ENCODE peak calls at places on chromosomes 4 and X, in four cellular contexts. One of them, this sample, is unnamed.

GRCh38 chr4:153126137-153126536 is 78.1 kb upstream of the TRIM2 start:
- DNase-seq in anterior cingulate cortex: no peak
- DNase-seq in EH: peak; percentile 20
- DNase-seq in left ventricle myocardium inferior: no peak
- DNase-seq in this sample: peak; percentile 28

GRCh38 chr4:2291705-2292651 is 30.1 kb upstream of the MXD4 start:
- DNase-seq in EH: no peak
- DNase-seq in anterior cingulate cortex: no peak
- DNase-seq in left ventricle myocardium inferior: no peak
- DNase-seq in this sample: no peak

GRCh38 chr4:145782756-145783155 is 102.8 kb downstream of the C4orf51 start:
- DNase-seq in EH: no peak
- DNase-seq in anterior cingulate cortex: no peak
- DNase-seq in left ventricle myocardium inferior: no peak
- DNase-seq in this sample: no peak

GRCh38 chrX:139194571-139195280 is 335.8 kb upstream of the F9 start:
- DNase-seq in anterior cingulate cortex: no peak
- DNase-seq in left ventricle myocardium inferior: no peak
- DNase-seq in EH: no peak
- DNase-seq in this sample: no peak

GRCh38 chr4:38323141-38323634 is 340.8 kb upstream of the KLF3 start:
- DNase-seq in EH: peak; percentile 78
- DNase-seq in anterior cingulate cortex: no peak
- DNase-seq in left ventricle myocardium inferior: no peak
- DNase-seq in this sample: peak; percentile 43

GRCh38 chr4:11650801-11651596 is 222.3 kb upstream of the HS3ST1 start:
- DNase-seq in left ventricle myocardium inferior: no peak
- DNase-seq in anterior cingulate cortex: peak; percentile 0
- DNase-seq in EH: no peak
- DNase-seq in this sample: peak; percentile 71

GRCh38 chr4:94588900-94589693 is 137.4 kb downstream of the PDLIM5 start:
- DNase-seq in left ventricle myocardium inferior: no peak
- DNase-seq in anterior cingulate cortex: no peak
- DNase-seq in EH: peak; percentile 67
- DNase-seq in this sample: no peak

GRCh38 chr4:158484173-158484885 is 37.4 kb upstream of the RXFP1 start:
- DNase-seq in anterior cingulate cortex: no peak
- DNase-seq in EH: peak; percentile 53
- DNase-seq in left ventricle myocardium inferior: no peak
- DNase-seq in this sample: peak; percentile 61

GRCh38 chrX:9341305-9342201 is 123.3 kb upstream of the TBL1X start:
- DNase-seq in left ventricle myocardium inferior: peak; percentile 59
- DNase-seq in anterior cingulate cortex: no peak
- DNase-seq in EH: peak; percentile 76
- DNase-seq in this sample: peak; percentile 69

GRCh38 chr4:181525641-181526040 is 717.6 kb upstream of the TENM3 start:
- DNase-seq in anterior cingulate cortex: no peak
- DNase-seq in EH: no peak
- DNase-seq in left ventricle myocardium inferior: no peak
- DNase-seq in this sample: no peak

GRCh38 chr4:13984996-13985780 is 357.7 kb upstream of the BOD1L1 start:
- DNase-seq in anterior cingulate cortex: no peak
- DNase-seq in EH: peak; percentile 81
- DNase-seq in left ventricle myocardium inferior: no peak
- DNase-seq in this sample: peak; percentile 50

GRCh38 chr4:15197005-15197404 is 194.7 kb downstream of the CPEB2 start:
- DNase-seq in left ventricle myocardium inferior: no peak
- DNase-seq in anterior cingulate cortex: no peak
- DNase-seq in EH: peak; percentile 15
- DNase-seq in this sample: peak; percentile 28

GRCh38 chrX:22360129-22360528 is 87.4 kb downstream of the CBLL2 start:
- DNase-seq in anterior cingulate cortex: no peak
- DNase-seq in left ventricle myocardium inferior: no peak
- DNase-seq in EH: no peak
- DNase-seq in this sample: no peak

GRCh38 chrX:57573754-57574153 is 18.1 kb upstream of the ZXDB start:
- DNase-seq in EH: peak; percentile 29
- DNase-seq in anterior cingulate cortex: no peak
- DNase-seq in left ventricle myocardium inferior: no peak
- DNase-seq in this sample: peak; percentile 17

GRCh38 chr4:77963005-77963404 is 94.1 kb upstream of the FRAS1 start:
- DNase-seq in EH: no peak
- DNase-seq in anterior cingulate cortex: no peak
- DNase-seq in left ventricle myocardium inferior: no peak
- DNase-seq in this sample: no peak

GRCh38 chrX:9847071-9847470 is 60.8 kb downstream of the SHROOM2 start:
- DNase-seq in left ventricle myocardium inferior: no peak
- DNase-seq in EH: peak; percentile 87
- DNase-seq in anterior cingulate cortex: no peak
- DNase-seq in this sample: peak; percentile 72

GRCh38 chr4:81065446-81065845 is 34.9 kb downstream of the BMP3 start:
- DNase-seq in anterior cingulate cortex: no peak
- DNase-seq in left ventricle myocardium inferior: no peak
- DNase-seq in EH: no peak
- DNase-seq in this sample: no peak

GRCh38 chr4:610411-611261 is 14.7 kb upstream of the PDE6B start:
- DNase-seq in EH: peak; percentile 51
- DNase-seq in anterior cingulate cortex: no peak
- DNase-seq in left ventricle myocardium inferior: peak; percentile 3
- DNase-seq in this sample: peak; percentile 49

GRCh38 chrX:41824551-41824950 is 98.8 kb downstream of the CASK start:
- DNase-seq in left ventricle myocardium inferior: no peak
- DNase-seq in EH: peak; percentile 75
- DNase-seq in anterior cingulate cortex: no peak
- DNase-seq in this sample: peak; percentile 71

GRCh38 chr4:3845094-3845743 is 79.0 kb downstream of the ADRA2C start:
- DNase-seq in left ventricle myocardium inferior: no peak
- DNase-seq in EH: no peak
- DNase-seq in anterior cingulate cortex: no peak
- DNase-seq in this sample: no peak

GRCh38 chrX:136209016-136209738 is 42.0 kb downstream of the MAP7D3 start:
- DNase-seq in left ventricle myocardium inferior: peak; percentile 38
- DNase-seq in anterior cingulate cortex: no peak
- DNase-seq in EH: peak; percentile 60
- DNase-seq in this sample: peak; percentile 56

GRCh38 chr4:76704133-76704881 is 193.6 kb downstream of the SOWAHB start:
- DNase-seq in anterior cingulate cortex: no peak
- DNase-seq in EH: peak; percentile 81
- DNase-seq in left ventricle myocardium inferior: no peak
- DNase-seq in this sample: peak; percentile 81

GRCh38 chr4:112518675-112519074 is 2.7 kb upstream of the NEUROG2 start:
- DNase-seq in left ventricle myocardium inferior: no peak
- DNase-seq in EH: no peak
- DNase-seq in anterior cingulate cortex: no peak
- DNase-seq in this sample: no peak

GRCh38 chrX:19673334-19674040 is 158.2 kb upstream of the MAP3K15 start:
- DNase-seq in left ventricle myocardium inferior: peak; percentile 58
- DNase-seq in anterior cingulate cortex: no peak
- DNase-seq in EH: peak; percentile 97
- DNase-seq in this sample: peak; percentile 95

GRCh38 chr4:72313121-72313520 is 255.9 kb downstream of the ADAMTS3 start:
- DNase-seq in left ventricle myocardium inferior: no peak
- DNase-seq in anterior cingulate cortex: no peak
- DNase-seq in EH: no peak
- DNase-seq in this sample: no peak

GRCh38 chr4:77284036-77284435 is 127.0 kb downstream of the CCNG2 start:
- DNase-seq in left ventricle myocardium inferior: no peak
- DNase-seq in EH: peak; percentile 14
- DNase-seq in anterior cingulate cortex: no peak
- DNase-seq in this sample: no peak

GRCh38 chr4:78057600-78058560 is 757 bp downstream of the FRAS1 start:
- DNase-seq in EH: peak; percentile 50
- DNase-seq in anterior cingulate cortex: peak; percentile 19
- DNase-seq in left ventricle myocardium inferior: peak; percentile 36
- DNase-seq in this sample: peak; percentile 13

GRCh38 chr4:145012841-145013240 is 85.2 kb downstream of the ANAPC10 start:
- DNase-seq in EH: peak; percentile 71
- DNase-seq in left ventricle myocardium inferior: no peak
- DNase-seq in anterior cingulate cortex: no peak
- DNase-seq in this sample: peak; percentile 71

GRCh38 chr4:184306470-184306869 is 88.8 kb upstream of the ENPP6 start:
- DNase-seq in left ventricle myocardium inferior: no peak
- DNase-seq in anterior cingulate cortex: no peak
- DNase-seq in EH: no peak
- DNase-seq in this sample: no peak

GRCh38 chr4:8495803-8496202 is 55.2 kb downstream of the TRMT44 start:
- DNase-seq in left ventricle myocardium inferior: no peak
- DNase-seq in anterior cingulate cortex: no peak
- DNase-seq in EH: peak; percentile 13
- DNase-seq in this sample: no peak

GRCh38 chr4:139734875-139735380 is 69.3 kb downstream of the MGST2 start:
- DNase-seq in EH: peak; percentile 67
- DNase-seq in left ventricle myocardium inferior: peak; percentile 90
- DNase-seq in anterior cingulate cortex: peak; percentile 77
- DNase-seq in this sample: peak; percentile 75

GRCh38 chrX:150212672-150213480 is 150.2 kb upstream of the MAMLD1 start:
- DNase-seq in EH: no peak
- DNase-seq in anterior cingulate cortex: no peak
- DNase-seq in left ventricle myocardium inferior: peak; percentile 48
- DNase-seq in this sample: peak; percentile 52

GRCh38 chr4:338759-339097 is 1.1 kb downstream of the ZNF141 start:
- DNase-seq in left ventricle myocardium inferior: no peak
- DNase-seq in anterior cingulate cortex: no peak
- DNase-seq in EH: no peak
- DNase-seq in this sample: no peak

GRCh38 chrX:100368167-100368566 is 41.9 kb downstream of the PCDH19 start:
- DNase-seq in anterior cingulate cortex: no peak
- DNase-seq in EH: peak; percentile 2
- DNase-seq in left ventricle myocardium inferior: no peak
- DNase-seq in this sample: peak; percentile 0

GRCh38 chr4:845836-846251 is 19.9 kb upstream of the CPLX1 start:
- DNase-seq in left ventricle myocardium inferior: no peak
- DNase-seq in EH: peak; percentile 54
- DNase-seq in anterior cingulate cortex: no peak
- DNase-seq in this sample: peak; percentile 30

GRCh38 chr4:8247047-8247930 is 22.3 kb upstream of the HTRA3 start:
- DNase-seq in anterior cingulate cortex: no peak
- DNase-seq in left ventricle myocardium inferior: peak; percentile 76
- DNase-seq in EH: no peak
- DNase-seq in this sample: no peak

GRCh38 chrX:94123062-94123461 is 449.1 kb downstream of the FAM133A start:
- DNase-seq in left ventricle myocardium inferior: no peak
- DNase-seq in anterior cingulate cortex: no peak
- DNase-seq in EH: no peak
- DNase-seq in this sample: no peak

This sample was measured in IMR-90.